ENCODE peak calls at places on chromosome 10, in nine cellular contexts. One of them, this sample, is unnamed.

GRCh38 chr10:84428711-84429110 is 100.3 kb downstream of the CCSER2 start:
- DNase-seq in WERI-Rb-1: no peak
- DNase-seq in right cardiac atrium: no peak
- DNase-seq in mammary epithelial cell: no peak
- DNase-seq in psoas muscle: no peak
- DNase-seq in tibial nerve: no peak
- DNase-seq in transverse colon: no peak
- DNase-seq in lower lobe of right lung: no peak
- DNase-seq in body of pancreas: no peak
- DNase-seq in this sample: no peak

GRCh38 chr10:59692113-59692512 is 17.5 kb downstream of the SLC16A9 start:
- DNase-seq in WERI-Rb-1: no peak
- DNase-seq in right cardiac atrium: no peak
- DNase-seq in mammary epithelial cell: no peak
- DNase-seq in psoas muscle: no peak
- DNase-seq in tibial nerve: no peak
- DNase-seq in transverse colon: peak; percentile 23
- DNase-seq in lower lobe of right lung: no peak
- DNase-seq in body of pancreas: no peak
- DNase-seq in this sample: no peak

GRCh38 chr10:98460837-98461499 is 14.2 kb upstream of the HPS1 start:
- DNase-seq in WERI-Rb-1: no peak
- DNase-seq in right cardiac atrium: no peak
- DNase-seq in mammary epithelial cell: peak; percentile 87
- DNase-seq in psoas muscle: no peak
- DNase-seq in tibial nerve: peak; percentile 25
- DNase-seq in transverse colon: peak; percentile 63
- DNase-seq in lower lobe of right lung: no peak
- DNase-seq in body of pancreas: peak; percentile 83
- DNase-seq in this sample: peak; percentile 39

GRCh38 chr10:34286136-34286739 is 528.9 kb downstream of the PARD3 start:
- DNase-seq in WERI-Rb-1: no peak
- DNase-seq in right cardiac atrium: no peak
- DNase-seq in mammary epithelial cell: peak; percentile 32
- DNase-seq in psoas muscle: no peak
- DNase-seq in tibial nerve: no peak
- DNase-seq in transverse colon: no peak
- DNase-seq in lower lobe of right lung: no peak
- DNase-seq in body of pancreas: no peak
- DNase-seq in this sample: no peak

GRCh38 chr10:27446091-27446918 is 57.8 kb upstream of the RAB18 start:
- DNase-seq in WERI-Rb-1: no peak
- DNase-seq in right cardiac atrium: no peak
- DNase-seq in mammary epithelial cell: peak; percentile 31
- DNase-seq in psoas muscle: no peak
- DNase-seq in tibial nerve: no peak
- DNase-seq in transverse colon: no peak
- DNase-seq in lower lobe of right lung: no peak
- DNase-seq in body of pancreas: no peak
- DNase-seq in this sample: no peak

GRCh38 chr10:102604379-102604960 is 39.8 kb upstream of the TRIM8 start:
- DNase-seq in WERI-Rb-1: no peak
- DNase-seq in right cardiac atrium: peak; percentile 58
- DNase-seq in mammary epithelial cell: peak; percentile 79
- DNase-seq in psoas muscle: no peak
- DNase-seq in tibial nerve: no peak
- DNase-seq in transverse colon: no peak
- DNase-seq in lower lobe of right lung: no peak
- DNase-seq in body of pancreas: no peak
- DNase-seq in this sample: peak; percentile 29

GRCh38 chr10:10598297-10598696 is 419.4 kb upstream of the CELF2 start:
- DNase-seq in WERI-Rb-1: no peak
- DNase-seq in right cardiac atrium: no peak
- DNase-seq in mammary epithelial cell: no peak
- DNase-seq in psoas muscle: no peak
- DNase-seq in tibial nerve: no peak
- DNase-seq in transverse colon: no peak
- DNase-seq in lower lobe of right lung: no peak
- DNase-seq in body of pancreas: no peak
- DNase-seq in this sample: no peak

GRCh38 chr10:18606051-18606730 is 45.2 kb downstream of the NSUN6 start:
- DNase-seq in WERI-Rb-1: no peak
- DNase-seq in right cardiac atrium: no peak
- DNase-seq in mammary epithelial cell: no peak
- DNase-seq in psoas muscle: no peak
- DNase-seq in tibial nerve: no peak
- DNase-seq in transverse colon: no peak
- DNase-seq in lower lobe of right lung: no peak
- DNase-seq in body of pancreas: no peak
- DNase-seq in this sample: no peak

GRCh38 chr10:62657244-62657835 is 147.2 kb upstream of the ADO start:
- DNase-seq in WERI-Rb-1: no peak
- DNase-seq in right cardiac atrium: no peak
- DNase-seq in mammary epithelial cell: no peak
- DNase-seq in psoas muscle: peak; percentile 41
- DNase-seq in tibial nerve: no peak
- DNase-seq in transverse colon: no peak
- DNase-seq in lower lobe of right lung: no peak
- DNase-seq in body of pancreas: no peak
- DNase-seq in this sample: no peak

GRCh38 chr10:21130108-21130507 is 233.0 kb upstream of the NEBL start:
- DNase-seq in WERI-Rb-1: no peak
- DNase-seq in right cardiac atrium: no peak
- DNase-seq in mammary epithelial cell: no peak
- DNase-seq in psoas muscle: no peak
- DNase-seq in tibial nerve: no peak
- DNase-seq in transverse colon: no peak
- DNase-seq in lower lobe of right lung: no peak
- DNase-seq in body of pancreas: no peak
- DNase-seq in this sample: no peak

GRCh38 chr10:119383174-119383856 is 159.2 kb downstream of the RGS10 start:
- DNase-seq in WERI-Rb-1: no peak
- DNase-seq in right cardiac atrium: no peak
- DNase-seq in mammary epithelial cell: no peak
- DNase-seq in psoas muscle: no peak
- DNase-seq in tibial nerve: no peak
- DNase-seq in transverse colon: no peak
- DNase-seq in lower lobe of right lung: no peak
- DNase-seq in body of pancreas: no peak
- DNase-seq in this sample: no peak

GRCh38 chr10:114181971-114182370 is 2.8 kb downstream of the TDRD1 start:
- DNase-seq in WERI-Rb-1: no peak
- DNase-seq in right cardiac atrium: peak; percentile 44
- DNase-seq in mammary epithelial cell: no peak
- DNase-seq in psoas muscle: peak; percentile 61
- DNase-seq in tibial nerve: peak; percentile 16
- DNase-seq in transverse colon: peak; percentile 48
- DNase-seq in lower lobe of right lung: peak; percentile 54
- DNase-seq in body of pancreas: peak; percentile 89
- DNase-seq in this sample: no peak

GRCh38 chr10:20486791-20487190 is 410.3 kb downstream of the NEBL start:
- DNase-seq in WERI-Rb-1: no peak
- DNase-seq in right cardiac atrium: no peak
- DNase-seq in mammary epithelial cell: no peak
- DNase-seq in psoas muscle: no peak
- DNase-seq in tibial nerve: no peak
- DNase-seq in transverse colon: no peak
- DNase-seq in lower lobe of right lung: no peak
- DNase-seq in body of pancreas: no peak
- DNase-seq in this sample: no peak

GRCh38 chr10:91420868-91421267 is 10.7 kb downstream of the HECTD2 start:
- DNase-seq in WERI-Rb-1: no peak
- DNase-seq in right cardiac atrium: no peak
- DNase-seq in mammary epithelial cell: peak; percentile 41
- DNase-seq in psoas muscle: no peak
- DNase-seq in tibial nerve: no peak
- DNase-seq in transverse colon: no peak
- DNase-seq in lower lobe of right lung: no peak
- DNase-seq in body of pancreas: no peak
- DNase-seq in this sample: no peak

GRCh38 chr10:89475567-89475966 is 59.8 kb downstream of the SLC16A12 start:
- DNase-seq in WERI-Rb-1: no peak
- DNase-seq in right cardiac atrium: no peak
- DNase-seq in mammary epithelial cell: no peak
- DNase-seq in psoas muscle: no peak
- DNase-seq in tibial nerve: no peak
- DNase-seq in transverse colon: no peak
- DNase-seq in lower lobe of right lung: no peak
- DNase-seq in body of pancreas: no peak
- DNase-seq in this sample: no peak

DNA sequence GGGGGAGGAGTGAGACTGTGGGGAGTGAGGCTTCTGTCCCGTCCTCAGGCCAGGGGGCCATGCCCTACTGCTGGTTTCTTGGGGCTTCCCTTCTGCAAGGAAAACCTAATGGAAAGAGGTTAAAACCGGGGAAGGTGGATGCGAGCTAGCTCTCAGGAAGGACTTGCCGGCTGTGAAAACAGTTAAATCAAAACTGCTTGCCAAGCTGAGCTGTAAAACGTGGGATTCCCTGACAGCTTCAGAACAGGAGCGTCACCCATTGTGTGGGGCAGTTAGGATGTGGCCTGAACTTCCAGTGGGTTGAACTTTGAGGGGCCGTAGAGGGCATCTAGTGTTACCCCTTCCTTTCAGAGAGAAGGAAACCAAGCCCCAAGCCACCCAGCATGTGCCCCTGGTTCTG is 13.1 kb downstream of the TSPAN15 start:
- DNase-seq in WERI-Rb-1: no peak
- DNase-seq in right cardiac atrium: no peak
- DNase-seq in mammary epithelial cell: no peak
- DNase-seq in psoas muscle: no peak
- DNase-seq in tibial nerve: no peak
- DNase-seq in transverse colon: no peak
- DNase-seq in lower lobe of right lung: no peak
- DNase-seq in body of pancreas: no peak
- DNase-seq in this sample: no peak
- H3K27ac ChIP-seq in WERI-Rb-1: no peak overlapping the region
- H3K27ac ChIP-seq in right cardiac atrium: peak overlapping the region; percentile 80
- H3K27ac ChIP-seq in mammary epithelial cell: no peak overlapping the region
- H3K27ac ChIP-seq in psoas muscle: peak overlapping the region; percentile 87
- H3K27ac ChIP-seq in tibial nerve: peak overlapping the region; percentile 92
- H3K27ac ChIP-seq in transverse colon: peak overlapping the region; percentile 73
- H3K27ac ChIP-seq in lower lobe of right lung: peak overlapping the region; percentile 74
- H3K27ac ChIP-seq in body of pancreas: peak overlapping the region; percentile 23
- H3K27ac ChIP-seq in this sample: no peak overlapping the region

DNA sequence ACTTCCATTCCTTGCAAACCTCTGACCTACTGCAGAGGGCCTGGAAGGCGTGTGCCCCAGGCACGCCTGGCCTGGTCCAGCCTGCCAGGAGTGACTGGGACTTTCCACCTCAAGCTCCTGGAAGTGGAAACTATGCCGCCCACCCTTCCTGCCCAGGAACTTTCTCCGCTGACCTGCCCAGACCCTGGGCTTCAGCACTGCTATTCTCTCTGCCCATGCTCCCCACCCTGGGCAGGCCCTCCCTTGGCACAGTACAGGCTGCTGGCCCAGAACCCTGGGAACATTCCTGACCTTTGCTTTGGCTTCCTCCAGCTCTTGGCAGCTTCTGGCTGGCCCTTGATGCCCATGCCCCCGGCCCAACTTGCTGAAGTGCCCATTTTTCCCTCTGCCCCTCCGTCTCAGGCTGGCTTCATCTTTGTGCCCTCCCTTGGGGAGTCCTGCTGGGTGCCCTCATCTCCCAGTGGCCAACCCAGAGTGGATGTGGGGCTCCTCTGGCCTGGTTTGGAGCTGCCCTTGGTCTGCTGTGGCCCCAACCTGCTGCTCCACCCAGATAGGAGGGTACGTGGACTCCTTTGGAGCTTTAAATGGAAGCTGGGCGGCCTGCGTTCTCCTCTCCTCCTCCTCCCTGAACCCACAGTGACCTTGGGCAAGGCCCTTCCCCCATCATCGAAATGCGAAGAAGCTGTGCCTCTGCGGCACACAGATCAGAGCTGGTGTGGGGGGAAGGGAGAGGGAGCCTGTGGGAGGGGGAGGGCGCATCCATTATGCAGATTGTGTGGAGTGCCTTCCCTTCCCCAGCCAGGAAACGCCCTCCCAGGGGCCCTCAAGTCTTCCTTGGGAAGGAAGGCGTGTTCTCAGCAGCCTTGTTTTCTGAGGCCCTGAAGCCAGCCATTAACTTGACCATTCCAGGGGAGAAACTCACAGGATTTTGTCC is 3.4 kb downstream of the MMRN2 start:
- DNase-seq in WERI-Rb-1: peak; percentile 81
- DNase-seq in right cardiac atrium: peak; percentile 86
- DNase-seq in mammary epithelial cell: no peak
- DNase-seq in psoas muscle: peak; percentile 73
- DNase-seq in tibial nerve: peak; percentile 60
- DNase-seq in transverse colon: no peak
- DNase-seq in lower lobe of right lung: peak; percentile 51
- DNase-seq in body of pancreas: peak; percentile 25
- DNase-seq in this sample: no peak
- H3K27ac ChIP-seq in WERI-Rb-1: peak overlapping the region; percentile 51
- H3K27ac ChIP-seq in right cardiac atrium: peak overlapping the region; percentile 81
- H3K27ac ChIP-seq in mammary epithelial cell: no peak overlapping the region
- H3K27ac ChIP-seq in psoas muscle: peak overlapping the region; percentile 65
- H3K27ac ChIP-seq in tibial nerve: peak overlapping the region; percentile 94
- H3K27ac ChIP-seq in transverse colon: peak overlapping the region; percentile 50
- H3K27ac ChIP-seq in lower lobe of right lung: peak overlapping the region; percentile 81
- H3K27ac ChIP-seq in body of pancreas: peak overlapping the region; percentile 55
- H3K27ac ChIP-seq in this sample: no peak overlapping the region

DNA sequence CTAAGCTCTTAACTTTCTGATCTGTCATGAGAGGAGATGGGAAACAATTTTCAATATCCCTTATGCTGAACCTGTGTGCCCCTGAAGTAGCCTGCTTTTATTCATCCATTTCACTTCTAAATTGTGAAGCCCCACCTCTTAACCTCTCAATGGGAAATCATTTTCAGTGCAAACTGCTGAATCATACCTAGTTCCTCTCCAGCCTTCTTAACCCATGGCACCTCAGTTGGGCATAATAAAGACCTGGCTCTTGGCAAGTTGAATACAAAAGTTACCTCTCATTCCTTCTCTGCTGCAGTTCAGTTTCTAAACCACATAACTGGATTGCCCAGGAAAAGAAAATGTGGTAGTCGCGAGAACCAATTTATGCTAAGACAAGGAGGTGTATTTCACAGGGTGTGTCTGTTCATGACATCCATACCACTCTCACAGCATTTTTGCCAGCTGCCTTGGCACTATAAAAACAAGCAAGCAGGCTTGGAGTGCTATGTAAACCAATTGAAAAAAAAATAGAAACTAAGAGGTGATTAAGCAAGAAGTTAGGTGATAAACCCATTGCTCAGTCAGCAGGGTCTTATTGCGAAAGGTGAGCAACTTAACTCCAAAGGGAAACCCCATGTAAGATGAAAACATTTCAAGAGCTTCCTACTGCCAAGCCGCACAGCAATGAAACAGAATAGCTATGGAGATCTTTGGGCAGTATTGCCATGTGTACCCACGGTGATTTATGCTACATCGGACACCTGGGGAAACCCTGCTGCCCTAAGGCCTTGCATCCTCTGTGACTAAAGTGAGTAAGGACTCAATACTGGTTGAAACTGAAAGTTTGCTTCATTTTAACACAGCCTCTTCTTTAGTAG is 57.0 kb upstream of the DKK1 start:
- DNase-seq in WERI-Rb-1: no peak
- DNase-seq in right cardiac atrium: no peak
- DNase-seq in mammary epithelial cell: peak; percentile 84
- DNase-seq in psoas muscle: no peak
- DNase-seq in tibial nerve: no peak
- DNase-seq in transverse colon: peak; percentile 9
- DNase-seq in lower lobe of right lung: no peak
- DNase-seq in body of pancreas: no peak
- DNase-seq in this sample: peak; percentile 91
- H3K27ac ChIP-seq in WERI-Rb-1: no peak overlapping the region
- H3K27ac ChIP-seq in right cardiac atrium: no peak overlapping the region
- H3K27ac ChIP-seq in mammary epithelial cell: peak overlapping the region; percentile 66
- H3K27ac ChIP-seq in psoas muscle: no peak overlapping the region
- H3K27ac ChIP-seq in tibial nerve: no peak overlapping the region
- H3K27ac ChIP-seq in transverse colon: no peak overlapping the region
- H3K27ac ChIP-seq in lower lobe of right lung: no peak overlapping the region
- H3K27ac ChIP-seq in body of pancreas: no peak overlapping the region
- H3K27ac ChIP-seq in this sample: peak overlapping the region; percentile 74

GRCh38 chr10:124645496-124646095 is 98.6 kb downstream of the FAM53B start:
- DNase-seq in WERI-Rb-1: no peak
- DNase-seq in right cardiac atrium: peak; percentile 21
- DNase-seq in mammary epithelial cell: no peak
- DNase-seq in psoas muscle: no peak
- DNase-seq in tibial nerve: no peak
- DNase-seq in transverse colon: no peak
- DNase-seq in lower lobe of right lung: no peak
- DNase-seq in body of pancreas: no peak
- DNase-seq in this sample: no peak
- H3K27ac ChIP-seq in WERI-Rb-1: peak overlapping the region; percentile 20
- H3K27ac ChIP-seq in right cardiac atrium: peak overlapping the region; percentile 90
- H3K27ac ChIP-seq in mammary epithelial cell: no peak overlapping the region
- H3K27ac ChIP-seq in psoas muscle: peak overlapping the region; percentile 84
- H3K27ac ChIP-seq in tibial nerve: peak overlapping the region; percentile 91
- H3K27ac ChIP-seq in transverse colon: peak overlapping the region; percentile 81
- H3K27ac ChIP-seq in lower lobe of right lung: peak overlapping the region; percentile 83
- H3K27ac ChIP-seq in body of pancreas: peak overlapping the region; percentile 22
- H3K27ac ChIP-seq in this sample: no peak overlapping the region

This sample was measured in epithelial cell of prostate.